ENCODE peak calls at places on chromosome 22, in four cellular contexts. L, G, N and C are unnamed samples.

GRCh38 chr22:29563652-29564460 is 10.3 kb upstream of the THOC5 start:
- DNase-seq in L (no peak), G (no peak), N (no peak), C (no peak)

GRCh38 chr22:38572065-38572464 is 2.1 kb upstream of the DMC1 start:
- DNase-seq in L (peak; percentile 63), G (peak; percentile 18), N (peak; percentile 38), C (peak; percentile 30)

GRCh38 chr22:42317691-42318547 is 47.5 kb upstream of the TCF20 start:
- DNase-seq in L (no peak), G (no peak), N (no peak), C (peak; percentile 50)

GRCh38 chr22:22983123-22983522 is 87.2 kb upstream of the GNAZ start:
- DNase-seq in L (no peak), G (no peak), N (no peak), C (no peak)

GRCh38 chr22:44047891-44048301 is 23.8 kb downstream of the PARVB start:
- DNase-seq in L (no peak), G (no peak), N (no peak), C (no peak)

GRCh38 chr22:34608716-34609115 is 457.2 kb upstream of the ISX start:
- DNase-seq in L (no peak), G (no peak), N (no peak), C (no peak)

GRCh38 chr22:38696606-38697005 is 4.1 kb downstream of the JOSD1 start:
- DNase-seq in L (peak; percentile 92), G (peak; percentile 57), N (peak; percentile 53), C (no peak)

GRCh38 chr22:41951898-41952474 is at the start of gene SMIM45:
- DNase-seq in L (no peak), G (no peak), N (no peak), C (peak; percentile 82)

GRCh38 chr22:24996420-24996952 is 44.0 kb downstream of the KIAA1671 start:
- DNase-seq in L (peak; percentile 48), G (peak; percentile 27), N (no peak), C (peak; percentile 44)

GRCh38 chr22:25645964-25646363 is 81.5 kb downstream of the GRK3 start:
- DNase-seq in L (no peak), G (no peak), N (no peak), C (no peak)

GRCh38 chr22:35460678-35461077 is 60.7 kb downstream of the MCM5 start:
- DNase-seq in L (no peak), G (no peak), N (no peak), C (no peak)

GRCh38 chr22:34105461-34106062 is 185.3 kb upstream of the LARGE1 start:
- DNase-seq in L (no peak), G (peak; percentile 2), N (peak; percentile 31), C (peak; percentile 40)

GRCh38 chr22:37725551-37726239 is 28.8 kb downstream of the TRIOBP start:
- DNase-seq in L (no peak), G (no peak), N (no peak), C (no peak)

GRCh38 chr22:24894220-24894975 is 52.1 kb downstream of the LHFPL7 start:
- DNase-seq in L (peak; percentile 99), G (peak; percentile 85), N (peak; percentile 96), C (peak; percentile 81)

GRCh38 chr22:29833392-29833949 is 4.6 kb downstream of the ASCC2 start:
- DNase-seq in L (no peak), G (no peak), N (no peak), C (no peak)

GRCh38 chr22:43921361-43921760 is 2.2 kb upstream of the PNPLA3 start:
- DNase-seq in L (no peak), G (no peak), N (peak; percentile 44), C (no peak)

DNA sequence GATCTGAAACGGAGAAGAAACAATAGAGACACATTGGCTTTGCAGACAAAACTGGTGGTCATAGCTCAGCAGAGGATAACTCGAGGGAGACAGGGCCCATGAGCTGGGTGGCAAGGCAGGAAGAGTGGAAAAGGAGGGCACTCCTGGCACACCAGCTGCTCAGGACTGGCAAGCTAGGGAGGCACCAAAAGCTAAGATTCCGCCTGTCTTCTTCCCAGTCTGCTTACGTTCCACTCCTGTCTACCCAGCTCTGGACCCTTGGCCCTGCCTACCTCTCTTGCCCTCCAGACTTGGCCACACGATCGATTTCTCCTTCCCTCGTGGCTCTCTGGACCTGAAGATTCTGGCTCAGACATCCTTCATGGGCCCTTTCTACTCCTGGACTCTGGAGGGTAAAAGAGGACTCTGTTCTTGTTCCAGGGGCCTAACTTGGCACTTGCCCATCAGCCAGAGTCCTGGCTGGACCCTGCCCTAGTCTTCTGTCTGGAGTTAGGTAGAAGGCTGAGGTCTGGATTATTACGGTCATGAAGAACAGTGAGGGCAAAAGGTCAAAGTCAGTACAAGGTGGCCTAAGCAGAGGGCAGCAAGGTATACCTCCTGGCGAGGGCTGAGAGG is 115.2 kb upstream of the PITPNB start:
- DNase-seq in L (no peak), G (no peak), N (no peak), C (no peak)
- H3K27ac ChIP-seq in L (peak overlapping the region; percentile 0), G (no peak overlapping the region), N (no peak overlapping the region), C (peak overlapping the region; percentile 42)

DNA sequence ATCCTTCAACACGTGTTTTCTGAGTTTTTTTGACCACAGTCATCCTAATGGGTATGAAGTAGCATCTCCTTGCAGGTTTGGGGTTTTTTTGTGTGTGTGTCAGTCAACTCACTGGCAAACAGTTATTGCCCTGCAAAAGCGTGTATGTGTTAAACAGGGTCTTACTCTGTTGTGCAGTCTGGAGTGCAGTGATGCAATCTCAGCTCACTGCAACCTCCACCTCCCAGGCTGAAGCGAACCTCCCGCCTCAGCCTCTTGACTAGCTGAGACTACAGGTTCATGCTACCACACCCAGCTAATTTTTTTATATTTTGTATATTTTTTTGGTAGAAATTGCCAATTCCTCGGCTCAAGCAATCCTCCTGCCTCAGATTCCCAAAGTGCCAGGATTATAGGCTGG is 15.4 kb downstream of the CELSR1 start:
- DNase-seq in L (no peak), G (no peak), N (no peak), C (no peak)
- TF ChIP-seq CTCF in L (no peak), G (no peak), N (no peak), C (no peak)

GRCh38 chr22:21015051-21016006 is at the start of gene P2RX6:
- DNase-seq in L (no peak), G (no peak), N (no peak), C (peak; percentile 49)
- TF ChIP-seq MAX in L (no peak), G (no peak), N (peak; percentile 7), C (peak; percentile 52)

DNA sequence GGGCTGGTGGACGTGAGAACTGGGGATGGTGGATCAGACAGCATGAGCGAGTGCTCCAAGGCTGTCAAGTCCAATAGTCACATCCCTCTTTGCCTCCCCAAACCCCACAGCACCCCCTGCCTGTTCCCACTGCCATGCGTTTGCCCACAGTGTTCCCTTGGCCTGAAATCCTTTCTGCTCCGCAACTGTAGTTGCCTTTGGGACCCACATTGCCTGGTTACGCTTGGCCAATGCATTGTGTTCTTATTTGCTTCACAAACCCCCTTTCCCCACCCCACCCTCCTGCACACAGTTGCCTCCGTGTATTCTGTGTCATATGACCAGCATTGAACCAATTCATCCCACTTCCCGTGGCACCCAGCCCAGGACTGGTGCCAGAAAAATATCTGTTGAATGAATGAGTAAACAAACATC is 2.1 kb upstream of the KIAA0930 start:
- DNase-seq in L (peak; percentile 36), G (no peak), N (peak; percentile 57), C (no peak)
- H3K27ac ChIP-seq in L (no peak overlapping the region), G (peak overlapping the region; percentile 64), N (no peak overlapping the region), C (no peak overlapping the region)

DNA sequence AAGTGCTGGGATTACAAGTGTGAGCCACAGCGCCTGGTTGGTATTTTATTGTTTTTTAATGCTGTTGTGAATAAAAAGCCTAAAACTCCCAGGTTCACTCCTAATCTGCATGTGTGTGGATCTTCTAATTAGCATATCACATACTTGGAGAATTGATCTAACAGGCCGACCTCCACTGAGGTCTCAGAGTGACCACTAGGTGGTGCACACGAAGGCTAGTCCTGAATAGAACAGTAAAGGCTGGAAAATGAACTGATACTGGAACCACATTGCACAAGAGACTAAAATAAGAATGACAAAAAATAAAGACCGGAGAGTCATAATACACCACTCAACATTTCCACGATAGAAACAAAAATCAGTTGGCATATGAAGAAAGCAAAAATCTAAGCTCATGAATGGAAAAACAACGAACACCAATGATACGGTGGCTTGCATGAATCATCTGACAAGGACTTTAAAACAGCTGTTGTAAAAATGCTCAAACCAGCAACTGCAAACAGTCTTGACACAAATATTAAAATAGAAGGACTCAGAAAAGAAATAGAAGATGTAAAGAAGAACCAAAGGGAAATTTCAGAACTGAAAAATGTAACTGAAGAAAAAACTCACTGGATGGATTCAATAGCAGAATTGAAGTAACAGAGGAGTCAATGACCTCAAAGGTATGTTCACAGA is 19.2 kb downstream of the PIM3 start:
- DNase-seq in L (peak; percentile 53), G (peak; percentile 33), N (peak; percentile 62), C (peak; percentile 64)
- TF ChIP-seq CTCF in L (peak; percentile 80), G (peak; percentile 16), N (peak; percentile 72), C (peak; percentile 65)

GRCh38 chr22:40904101-40904500 is 42.2 kb upstream of the DNAJB7 start:
- DNase-seq in L (no peak), G (no peak), N (no peak), C (no peak)

GRCh38 chr22:40894417-40894816 is 32.5 kb upstream of the DNAJB7 start:
- DNase-seq in L (no peak), G (no peak), N (no peak), C (no peak)

DNA sequence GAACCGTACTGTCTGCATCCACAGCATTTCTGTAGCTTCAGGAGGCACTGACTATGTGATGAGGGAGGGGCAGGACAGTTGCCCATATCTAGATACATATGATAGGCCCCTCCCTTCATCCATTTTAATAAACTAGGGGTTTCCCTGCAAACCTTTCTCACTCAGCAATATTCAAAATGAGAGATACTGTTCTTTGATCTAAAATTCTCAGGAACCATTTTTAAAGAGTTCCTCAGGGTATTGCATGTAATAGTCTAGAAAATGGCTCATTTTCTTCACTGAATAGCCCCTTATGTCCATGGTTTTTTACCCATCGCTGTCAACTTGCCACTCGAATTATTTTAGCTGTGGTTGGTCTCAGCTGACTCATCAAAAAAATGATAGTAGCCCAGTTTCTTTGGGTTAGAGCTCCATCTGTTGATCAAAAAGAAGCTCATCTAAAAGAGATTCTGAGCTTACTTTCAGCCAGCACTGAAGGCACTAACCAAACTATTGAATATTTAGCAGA is 37.0 kb upstream of the DNAJB7 start:
- DNase-seq in L (peak; percentile 55), G (peak; percentile 10), N (peak; percentile 62), C (peak; percentile 23)
- TF ChIP-seq MAX in L (no peak), G (no peak), N (no peak), C (no peak)

GRCh38 chr22:32528316-32528715 is 53.7 kb downstream of the FBXO7 start:
- DNase-seq in L (no peak), G (no peak), N (no peak), C (no peak)
- H3K27ac ChIP-seq in L (no peak overlapping the region), G (peak overlapping the region; percentile 17), N (no peak overlapping the region), C (no peak overlapping the region)

GRCh38 chr22:18029686-18030267 is 5.4 kb upstream of the MICAL3 start:
- DNase-seq in L (no peak), G (no peak), N (no peak), C (no peak)
- TF ChIP-seq CTCF in L (no peak), G (no peak), N (no peak), C (no peak)